ENCODE peak calls at places on chromosomes 7 and 10, in nine cellular contexts. One of them, this sample, is unnamed.

GRCh38 chr7:139186146-139186545 is 44.9 kb upstream of the UBN2 start:
- DNase-seq in lung: no peak
- DNase-seq in fibroblast of lung: no peak
- DNase-seq in tibial nerve: no peak
- DNase-seq in body of pancreas: no peak
- DNase-seq in Panc1: no peak
- DNase-seq in thoracic aorta: no peak
- DNase-seq in prostate gland: no peak
- DNase-seq in ovary: no peak
- DNase-seq in this sample: no peak

GRCh38 chr10:17528296-17528862 is 74.0 kb upstream of the ST8SIA6 start:
- DNase-seq in Panc1: no peak
- DNase-seq in lung: no peak
- DNase-seq in prostate gland: no peak
- DNase-seq in body of pancreas: no peak
- DNase-seq in thoracic aorta: no peak
- DNase-seq in tibial nerve: no peak
- DNase-seq in fibroblast of lung: no peak
- DNase-seq in ovary: no peak
- DNase-seq in this sample: no peak

GRCh38 chr10:102782698-102783540 is 39.2 kb downstream of the WBP1L start:
- DNase-seq in lung: peak
- DNase-seq in thoracic aorta: peak
- DNase-seq in Panc1: no peak
- DNase-seq in tibial nerve: peak
- DNase-seq in ovary: peak
- DNase-seq in prostate gland: peak
- DNase-seq in body of pancreas: peak
- DNase-seq in fibroblast of lung: peak
- DNase-seq in this sample: peak

GRCh38 chr10:98010939-98011685 is 19.3 kb downstream of the CRTAC1 start:
- DNase-seq in Panc1: no peak
- DNase-seq in lung: no peak
- DNase-seq in tibial nerve: no peak
- DNase-seq in fibroblast of lung: no peak
- DNase-seq in ovary: no peak
- DNase-seq in thoracic aorta: no peak
- DNase-seq in body of pancreas: no peak
- DNase-seq in prostate gland: no peak
- DNase-seq in this sample: no peak

GRCh38 chr10:119701861-119702260 is 24.0 kb upstream of the INPP5F start:
- DNase-seq in Panc1: no peak
- DNase-seq in prostate gland: no peak
- DNase-seq in ovary: no peak
- DNase-seq in body of pancreas: no peak
- DNase-seq in lung: no peak
- DNase-seq in fibroblast of lung: peak
- DNase-seq in thoracic aorta: no peak
- DNase-seq in tibial nerve: no peak
- DNase-seq in this sample: no peak

GRCh38 chr7:80957226-80957625 is 38.4 kb upstream of the SEMA3C start:
- DNase-seq in thoracic aorta: no peak
- DNase-seq in tibial nerve: no peak
- DNase-seq in Panc1: no peak
- DNase-seq in prostate gland: no peak
- DNase-seq in lung: no peak
- DNase-seq in ovary: no peak
- DNase-seq in fibroblast of lung: no peak
- DNase-seq in body of pancreas: no peak
- DNase-seq in this sample: no peak

GRCh38 chr7:7718461-7718860 is at the start of gene RPA3:
- DNase-seq in tibial nerve: no peak
- DNase-seq in prostate gland: no peak
- DNase-seq in body of pancreas: no peak
- DNase-seq in fibroblast of lung: no peak
- DNase-seq in thoracic aorta: no peak
- DNase-seq in Panc1: no peak
- DNase-seq in ovary: no peak
- DNase-seq in lung: no peak
- DNase-seq in this sample: no peak

GRCh38 chr10:31059323-31059722 is 27.7 kb upstream of the ZNF438 start:
- DNase-seq in tibial nerve: no peak
- DNase-seq in lung: no peak
- DNase-seq in prostate gland: no peak
- DNase-seq in Panc1: no peak
- DNase-seq in fibroblast of lung: no peak
- DNase-seq in ovary: no peak
- DNase-seq in thoracic aorta: no peak
- DNase-seq in body of pancreas: no peak
- DNase-seq in this sample: no peak

GRCh38 chr10:32055478-32056135 is 618 bp downstream of the KIF5B start:
- DNase-seq in ovary: peak
- DNase-seq in lung: peak
- DNase-seq in fibroblast of lung: peak
- DNase-seq in tibial nerve: peak
- DNase-seq in prostate gland: peak
- DNase-seq in body of pancreas: peak
- DNase-seq in thoracic aorta: peak
- DNase-seq in Panc1: no peak
- DNase-seq in this sample: peak

GRCh38 chr7:100629117-100629711 is 12.1 kb downstream of the TFR2 start:
- DNase-seq in tibial nerve: no peak
- DNase-seq in prostate gland: no peak
- DNase-seq in ovary: no peak
- DNase-seq in lung: no peak
- DNase-seq in fibroblast of lung: no peak
- DNase-seq in thoracic aorta: no peak
- DNase-seq in body of pancreas: no peak
- DNase-seq in Panc1: no peak
- DNase-seq in this sample: no peak

GRCh38 chr7:44177570-44178131 is 11.6 kb downstream of the GCK start:
- DNase-seq in lung: no peak
- DNase-seq in fibroblast of lung: peak
- DNase-seq in Panc1: no peak
- DNase-seq in tibial nerve: no peak
- DNase-seq in ovary: no peak
- DNase-seq in body of pancreas: no peak
- DNase-seq in thoracic aorta: no peak
- DNase-seq in prostate gland: no peak
- DNase-seq in this sample: no peak

GRCh38 chr10:116164291-116164690 is 108.7 kb downstream of the GFRA1 start:
- DNase-seq in thoracic aorta: no peak
- DNase-seq in fibroblast of lung: no peak
- DNase-seq in ovary: no peak
- DNase-seq in prostate gland: no peak
- DNase-seq in tibial nerve: no peak
- DNase-seq in Panc1: no peak
- DNase-seq in body of pancreas: no peak
- DNase-seq in lung: no peak
- DNase-seq in this sample: no peak
- H3K4me3 ChIP-seq in thoracic aorta: no peak
- H3K4me3 ChIP-seq in fibroblast of lung: no peak
- H3K4me3 ChIP-seq in ovary: no peak
- H3K4me3 ChIP-seq in prostate gland: no peak
- H3K4me3 ChIP-seq in tibial nerve: no peak
- H3K4me3 ChIP-seq in Panc1: no peak
- H3K4me3 ChIP-seq in body of pancreas: no peak
- H3K4me3 ChIP-seq in lung: no peak
- H3K4me3 ChIP-seq in this sample: no peak

GRCh38 chr7:47988496-47989386 is 9.3 kb upstream of the HUS1 start:
- DNase-seq in Panc1: no peak
- DNase-seq in thoracic aorta: no peak
- DNase-seq in body of pancreas: no peak
- DNase-seq in tibial nerve: no peak
- DNase-seq in prostate gland: no peak
- DNase-seq in lung: no peak
- DNase-seq in fibroblast of lung: no peak
- DNase-seq in ovary: no peak
- DNase-seq in this sample: no peak

GRCh38 chr7:47991270-47991669 is 11.9 kb upstream of the HUS1 start:
- DNase-seq in lung: no peak
- DNase-seq in prostate gland: no peak
- DNase-seq in ovary: no peak
- DNase-seq in Panc1: no peak
- DNase-seq in tibial nerve: no peak
- DNase-seq in thoracic aorta: no peak
- DNase-seq in body of pancreas: no peak
- DNase-seq in fibroblast of lung: no peak
- DNase-seq in this sample: no peak

GRCh38 chr7:47991741-47992311 is 12.4 kb upstream of the HUS1 start:
- DNase-seq in lung: peak
- DNase-seq in prostate gland: peak
- DNase-seq in fibroblast of lung: peak
- DNase-seq in thoracic aorta: peak
- DNase-seq in Panc1: peak
- DNase-seq in body of pancreas: peak
- DNase-seq in tibial nerve: peak
- DNase-seq in ovary: peak
- DNase-seq in this sample: peak

GRCh38 chr7:47990592-47990991 is 11.2 kb upstream of the HUS1 start:
- DNase-seq in prostate gland: no peak
- DNase-seq in body of pancreas: no peak
- DNase-seq in ovary: no peak
- DNase-seq in lung: no peak
- DNase-seq in fibroblast of lung: no peak
- DNase-seq in thoracic aorta: no peak
- DNase-seq in Panc1: no peak
- DNase-seq in tibial nerve: no peak
- DNase-seq in this sample: no peak

DNA sequence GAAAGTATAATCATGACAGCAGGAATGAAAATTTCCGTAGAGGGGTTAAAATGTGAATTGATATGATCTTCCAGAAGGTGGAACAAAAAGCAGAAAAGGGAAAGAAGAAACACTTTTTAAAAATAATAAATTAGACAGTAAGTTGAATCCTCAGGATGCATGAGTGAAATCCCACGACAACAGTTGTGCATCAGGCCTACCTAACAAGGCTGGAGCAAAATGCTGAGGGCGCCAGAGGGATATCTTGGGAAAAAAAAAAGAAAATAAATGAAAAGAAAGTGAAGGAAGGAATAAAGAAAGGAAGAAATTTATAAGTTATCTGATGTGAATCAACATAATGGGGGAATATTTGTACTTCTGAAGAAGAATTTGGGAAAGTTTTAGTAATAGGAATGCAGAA is 13.0 kb upstream of the HUS1 start:
- DNase-seq in tibial nerve: no peak
- DNase-seq in lung: no peak
- DNase-seq in prostate gland: no peak
- DNase-seq in ovary: no peak
- DNase-seq in Panc1: no peak
- DNase-seq in fibroblast of lung: no peak
- DNase-seq in thoracic aorta: no peak
- DNase-seq in body of pancreas: no peak
- DNase-seq in this sample: no peak
- TF ChIP-seq CTCF in tibial nerve: no peak
- TF ChIP-seq CTCF in lung: no peak
- TF ChIP-seq CTCF in prostate gland: no peak
- TF ChIP-seq CTCF in ovary: no peak
- TF ChIP-seq CTCF in Panc1: no peak
- TF ChIP-seq CTCF in fibroblast of lung: no peak
- TF ChIP-seq CTCF in thoracic aorta: no peak
- TF ChIP-seq CTCF in body of pancreas: no peak
- TF ChIP-seq CTCF in this sample: no peak

GRCh38 chr10:99924856-99925255 is 84.9 kb downstream of the DNMBP start:
- DNase-seq in fibroblast of lung: no peak
- DNase-seq in thoracic aorta: no peak
- DNase-seq in ovary: no peak
- DNase-seq in tibial nerve: no peak
- DNase-seq in prostate gland: no peak
- DNase-seq in Panc1: no peak
- DNase-seq in body of pancreas: no peak
- DNase-seq in lung: no peak
- DNase-seq in this sample: no peak

GRCh38 chr10:99929360-99929759 is 80.4 kb downstream of the DNMBP start:
- DNase-seq in thoracic aorta: no peak
- DNase-seq in Panc1: no peak
- DNase-seq in prostate gland: no peak
- DNase-seq in body of pancreas: no peak
- DNase-seq in tibial nerve: no peak
- DNase-seq in ovary: no peak
- DNase-seq in fibroblast of lung: no peak
- DNase-seq in lung: no peak
- DNase-seq in this sample: no peak

GRCh38 chr10:99930731-99931550 is 78.8 kb downstream of the DNMBP start:
- DNase-seq in prostate gland: peak
- DNase-seq in thoracic aorta: no peak
- DNase-seq in Panc1: no peak
- DNase-seq in tibial nerve: no peak
- DNase-seq in ovary: no peak
- DNase-seq in body of pancreas: peak
- DNase-seq in fibroblast of lung: no peak
- DNase-seq in lung: peak
- DNase-seq in this sample: no peak

GRCh38 chr10:99926925-99927718 is 82.6 kb downstream of the DNMBP start:
- DNase-seq in prostate gland: peak
- DNase-seq in fibroblast of lung: peak
- DNase-seq in ovary: peak
- DNase-seq in tibial nerve: peak
- DNase-seq in body of pancreas: peak
- DNase-seq in thoracic aorta: no peak
- DNase-seq in lung: no peak
- DNase-seq in Panc1: no peak
- DNase-seq in this sample: peak

GRCh38 chr10:99927719-99928280 is 81.9 kb downstream of the DNMBP start:
- DNase-seq in tibial nerve: peak
- DNase-seq in ovary: no peak
- DNase-seq in body of pancreas: no peak
- DNase-seq in lung: no peak
- DNase-seq in Panc1: no peak
- DNase-seq in thoracic aorta: no peak
- DNase-seq in fibroblast of lung: peak
- DNase-seq in prostate gland: no peak
- DNase-seq in this sample: no peak
- H3K27ac ChIP-seq in tibial nerve: no peak
- H3K27ac ChIP-seq in ovary: no peak
- H3K27ac ChIP-seq in body of pancreas: peak
- H3K27ac ChIP-seq in lung: peak
- H3K27ac ChIP-seq in Panc1: peak
- H3K27ac ChIP-seq in thoracic aorta: no peak
- H3K27ac ChIP-seq in fibroblast of lung: no peak
- H3K27ac ChIP-seq in prostate gland: peak
- H3K27ac ChIP-seq in this sample: peak

GRCh38 chr7:126488043-126488442 is 764.7 kb downstream of the GRM8 start:
- DNase-seq in tibial nerve: no peak
- DNase-seq in Panc1: no peak
- DNase-seq in fibroblast of lung: no peak
- DNase-seq in body of pancreas: no peak
- DNase-seq in ovary: no peak
- DNase-seq in thoracic aorta: no peak
- DNase-seq in prostate gland: no peak
- DNase-seq in lung: no peak
- DNase-seq in this sample: no peak

GRCh38 chr7:126485791-126486190 is 767.0 kb downstream of the GRM8 start:
- DNase-seq in lung: no peak
- DNase-seq in Panc1: no peak
- DNase-seq in ovary: no peak
- DNase-seq in prostate gland: no peak
- DNase-seq in thoracic aorta: no peak
- DNase-seq in body of pancreas: no peak
- DNase-seq in fibroblast of lung: no peak
- DNase-seq in tibial nerve: no peak
- DNase-seq in this sample: no peak

GRCh38 chr7:126483972-126484371 is 768.8 kb downstream of the GRM8 start:
- DNase-seq in thoracic aorta: no peak
- DNase-seq in ovary: no peak
- DNase-seq in prostate gland: no peak
- DNase-seq in Panc1: no peak
- DNase-seq in body of pancreas: no peak
- DNase-seq in tibial nerve: no peak
- DNase-seq in lung: no peak
- DNase-seq in fibroblast of lung: no peak
- DNase-seq in this sample: no peak

GRCh38 chr7:126486806-126487205 is 765.9 kb downstream of the GRM8 start:
- DNase-seq in thoracic aorta: no peak
- DNase-seq in lung: no peak
- DNase-seq in body of pancreas: no peak
- DNase-seq in prostate gland: no peak
- DNase-seq in Panc1: no peak
- DNase-seq in tibial nerve: no peak
- DNase-seq in ovary: no peak
- DNase-seq in fibroblast of lung: no peak
- DNase-seq in this sample: no peak
- H3K4me3 ChIP-seq in thoracic aorta: no peak
- H3K4me3 ChIP-seq in lung: no peak
- H3K4me3 ChIP-seq in body of pancreas: no peak
- H3K4me3 ChIP-seq in prostate gland: no peak
- H3K4me3 ChIP-seq in Panc1: no peak
- H3K4me3 ChIP-seq in tibial nerve: no peak
- H3K4me3 ChIP-seq in ovary: no peak
- H3K4me3 ChIP-seq in fibroblast of lung: no peak
- H3K4me3 ChIP-seq in this sample: no peak